ENCODE peak calls at places on chromosomes 13 and 19, in eight cellular contexts. Z is lower lobe of right lung; P is HS-5; N is NCI-H1105; S is NCI-H1694 treated with DMSO at 0.1 percent for 48 hours; Y is effector CD4-positive, alpha-beta T cell; J is dorsolateral prefrontal cortex; I is RWPE1. E is an unnamed sample.

GRCh38 chr19:56076413-56076998 is 44.6 kb downstream of the ZNF787 start:
- DNase-seq in P (no peak), J (no peak), S (no peak), I (peak), N (peak), Z (no peak), Y (peak), E (peak)

GRCh38 chr13:28641600-28641926 is 17.4 kb upstream of the POMP start:
- DNase-seq in J (no peak), Y (no peak), Z (no peak), N (no peak), P (no peak), S (no peak), I (no peak), E (no peak)

GRCh38 chr13:101624210-101624922 is 171.9 kb downstream of the ITGBL1 start:
- DNase-seq in S (no peak), Z (no peak), Y (no peak), J (no peak), N (no peak), P (no peak), I (no peak), E (no peak)

GRCh38 chr19:18350490-18350889 is 10.1 kb downstream of the PGPEP1 start:
- DNase-seq in S (no peak), N (no peak), Z (no peak), I (no peak), P (no peak), Y (no peak), J (no peak), E (no peak)

GRCh38 chr13:109734002-109734785 is 52.2 kb downstream of the IRS2 start:
- DNase-seq in I (no peak), Z (no peak), P (no peak), Y (no peak), N (no peak), S (no peak), J (no peak), E (no peak)

GRCh38 chr19:39372941-39373340 is 18.0 kb downstream of the PAF1 start:
- DNase-seq in Y (no peak), N (no peak), Z (no peak), S (no peak), J (no peak), I (no peak), P (no peak), E (no peak)

GRCh38 chr13:41200126-41200525 is 5.8 kb upstream of the KBTBD7 start:
- DNase-seq in P (no peak), N (no peak), I (no peak), Y (no peak), J (no peak), S (no peak), Z (no peak), E (no peak)

GRCh38 chr13:113468461-113469147 is 15.3 kb upstream of the ADPRHL1 start:
- DNase-seq in P (no peak), I (no peak), S (no peak), Y (no peak), J (no peak), Z (no peak), N (no peak), E (no peak)

GRCh38 chr19:16044746-16045145 is 31.5 kb upstream of the TPM4 start:
- DNase-seq in N (no peak), J (no peak), S (no peak), P (no peak), Z (no peak), Y (no peak), I (no peak), E (no peak)

GRCh38 chr19:42303101-42303464 is 659 bp upstream of the PAFAH1B3 start:
- DNase-seq in J (no peak), I (no peak), Z (no peak), S (no peak), N (no peak), Y (no peak), P (no peak), E (no peak)

GRCh38 chr19:328025-328505 is 16.5 kb downstream of the MIER2 start:
- DNase-seq in N (no peak), Y (no peak), Z (no peak), I (no peak), J (no peak), S (no peak), P (no peak), E (no peak)

GRCh38 chr13:98909016-98909415 is 68.8 kb downstream of the DOCK9 start:
- DNase-seq in S (no peak), P (no peak), Y (no peak), N (no peak), J (no peak), I (peak), Z (no peak), E (no peak)

GRCh38 chr19:34428549-34429285 is 536 bp downstream of the UBA2 start:
- DNase-seq in I (peak), J (peak), Y (no peak), N (peak), P (no peak), Z (peak), S (no peak), E (peak)

GRCh38 chr13:41588899-41589298 is 131.5 kb downstream of the RGCC start:
- DNase-seq in N (no peak), P (peak), Y (no peak), Z (no peak), J (no peak), I (peak), S (no peak), E (peak)

GRCh38 chr19:17867087-17867486 is 4.7 kb upstream of the SLC5A5 start:
- DNase-seq in S (no peak), Z (no peak), Y (no peak), P (no peak), J (no peak), N (no peak), I (no peak), E (no peak)

GRCh38 chr13:42486711-42487198 is 87.2 kb upstream of the TNFSF11 start:
- DNase-seq in P (peak), N (no peak), J (no peak), Y (no peak), I (peak), S (no peak), Z (no peak), E (peak)

GRCh38 chr19:13052447-13053232 is 50.0 kb downstream of the LYL1 start:
- DNase-seq in I (no peak), Z (peak), Y (no peak), S (no peak), N (no peak), P (no peak), J (no peak), E (no peak)

GRCh38 chr19:37817180-37817911 is 38.0 kb upstream of the ZNF573 start:
- DNase-seq in I (peak), Z (peak), J (peak), Y (no peak), P (no peak), S (no peak), N (peak), E (peak)

GRCh38 chr19:17337675-17338439 is 504 bp downstream of the GTPBP3 start:
- DNase-seq in P (no peak), Z (no peak), N (no peak), S (no peak), I (peak), Y (no peak), J (no peak), E (peak)

GRCh38 chr13:97116754-97117153 is 105.4 kb upstream of the MBNL2 start:
- DNase-seq in P (no peak), S (no peak), J (no peak), Z (no peak), N (no peak), I (peak), Y (no peak), E (peak)

GRCh38 chr13:44198826-44199225 is 174.8 kb upstream of the SERP2 start:
- DNase-seq in J (no peak), Y (no peak), S (no peak), N (no peak), I (no peak), P (no peak), Z (no peak), E (peak)

GRCh38 chr13:22193070-22193469 is 522.2 kb downstream of the FGF9 start:
- DNase-seq in Z (no peak), P (no peak), I (no peak), J (no peak), Y (no peak), S (no peak), N (no peak), E (no peak)

GRCh38 chr13:113936166-113936565 is 37.7 kb downstream of the C13orf46 start:
- DNase-seq in S (no peak), I (no peak), P (no peak), Y (no peak), N (no peak), J (no peak), Z (no peak), E (no peak)